ENCODE peak calls at places on chromosomes 5 and 9, in four cellular contexts. P is gastrocnemius medialis, C is transverse colon, Y is body of pancreas. R is an unnamed sample. For H3K4me1 and H3K36me3, the result is how much of the 10 kb centered on the place peaks cover.

GRCh38 chr5:96256795-96257470 is 176.1 kb downstream of the PCSK1 start:
- DNase-seq in C (peak), P (peak), Y (peak), R (no peak)

GRCh38 chr5:155871623-155872022 is 455.3 kb upstream of the SGCD start:
- DNase-seq in C (no peak), P (no peak), Y (no peak), R (no peak)

GRCh38 chr9:137619240-137620090 is 660 bp downstream of the EHMT1 start:
- DNase-seq in P (no peak), C (peak), Y (peak), R (peak)

GRCh38 chr5:53422539-53422938 is 57.9 kb upstream of the FST start:
- DNase-seq in P (no peak), Y (no peak), C (no peak), R (no peak)

GRCh38 chr5:172827843-172828242 is 6.2 kb upstream of the ERGIC1 start:
- DNase-seq in P (no peak), Y (no peak), C (no peak), R (no peak)

GRCh38 chr9:125829743-125830142 is 82.6 kb downstream of the PBX3 start:
- DNase-seq in Y (no peak), C (no peak), P (no peak), R (no peak)

GRCh38 chr9:34072868-34073590 is 24.3 kb upstream of the UBAP2 start:
- DNase-seq in Y (peak), C (peak), P (peak), R (peak)

GRCh38 chr9:123642291-123643278 is 286.6 kb downstream of the CRB2 start:
- DNase-seq in Y (peak), C (peak), P (no peak), R (no peak)

GRCh38 chr9:114503009-114503408 is 2.3 kb downstream of the WHRN start:
- DNase-seq in P (no peak), C (no peak), Y (peak), R (no peak)

GRCh38 chr5:38515648-38516047 is 40.8 kb downstream of the LIFR start:
- DNase-seq in P (no peak), Y (no peak), C (no peak), R (no peak)

GRCh38 chr5:2797981-2798380 is 46.5 kb upstream of the IRX2 start:
- DNase-seq in Y (no peak), C (no peak), P (no peak), R (no peak)

GRCh38 chr5:181217805-181218065 is 5.3 kb upstream of the TRIM41 start:
- DNase-seq in P (no peak), Y (no peak), C (peak), R (peak)

GRCh38 chr5:94540856-94541494 is 77.4 kb downstream of the KIAA0825 start:
- DNase-seq in P (no peak), C (no peak), Y (no peak), R (no peak)

GRCh38 chr5:127909078-127909477 is 174.5 kb upstream of the SLC12A2 start:
- DNase-seq in C (no peak), P (no peak), Y (peak), R (no peak)

GRCh38 chr9:20526500-20527319 is 95.6 kb downstream of the MLLT3 start:
- DNase-seq in P (no peak), C (no peak), Y (no peak), R (no peak)

GRCh38 chr9:131642496-131643083 is 97.3 kb downstream of the PRRT1B start:
- DNase-seq in P (no peak), Y (no peak), C (no peak), R (peak)

GRCh38 chr9:87223397-87224246 is 274.0 kb upstream of the DAPK1 start:
- DNase-seq in C (no peak), Y (no peak), P (peak), R (no peak)

GRCh38 chr9:86676426-86676825 is 270.9 kb downstream of the GAS1 start:
- DNase-seq in Y (no peak), C (no peak), P (no peak), R (no peak)

GRCh38 chr9:98637381-98637780 is 71.4 kb downstream of the GABBR2 start:
- DNase-seq in P (no peak), Y (no peak), C (no peak), R (no peak)

GRCh38 chr9:16060457-16061129 is 507.8 kb downstream of the CCDC171 start:
- DNase-seq in Y (no peak), P (no peak), C (no peak), R (no peak)

GRCh38 chr5:150645070-150645700 is 4.7 kb downstream of the SYNPO start:
- DNase-seq in Y (peak), P (peak), C (no peak), R (no peak)

GRCh38 chr5:34703767-34704324 is 47.7 kb downstream of the RAI14 start:
- DNase-seq in C (no peak), Y (no peak), P (no peak), R (no peak)

GRCh38 chr5:136123236-136123768 is 9.3 kb upstream of the SMAD5 start:
- DNase-seq in C (peak), P (no peak), Y (peak), R (no peak)

GRCh38 chr5:93705896-93706295 is 35.5 kb downstream of the POU5F2 start:
- DNase-seq in C (no peak), Y (no peak), P (no peak), R (no peak)

GRCh38 chr9:130884542-130885421 is 11.8 kb downstream of the QRFP start:
- DNase-seq in Y (no peak), P (no peak), C (no peak), R (peak)

GRCh38 chr9:123191260-123191659 is 77.1 kb downstream of the STRBP start:
- DNase-seq in C (no peak), P (no peak), Y (no peak), R (no peak)

GRCh38 chr5:71533142-71533541 is 54.0 kb upstream of the MCCC2 start:
- DNase-seq in Y (no peak), C (no peak), P (no peak), R (no peak)

GRCh38 chr5:102670224-102670836 is 84.8 kb upstream of the PAM start:
- DNase-seq in Y (no peak), C (no peak), P (no peak), R (peak)

GRCh38 chr5:129094087-129094923 is at the start of gene ISOC1:
- DNase-seq in C (peak), Y (peak), P (peak), R (peak)

GRCh38 chr9:121288874-121289553 is 21.1 kb downstream of the GSN start:
- DNase-seq in C (peak), Y (peak), P (peak), R (peak)

GRCh38 chr5:65163698-65164097 is 318.0 kb downstream of the ADAMTS6 start:
- DNase-seq in C (no peak), Y (no peak), P (no peak), R (no peak)

GRCh38 chr9:2159521-2160417 is 144.6 kb downstream of the SMARCA2 start:
- DNase-seq in Y (no peak), P (no peak), C (no peak), R (no peak)

GRCh38 chr9:2158729-2159128 is 143.6 kb downstream of the SMARCA2 start:
- DNase-seq in P (no peak), Y (no peak), C (no peak), R (no peak)

GRCh38 chr9:2163231-2163885 is 148.2 kb downstream of the SMARCA2 start:
- DNase-seq in C (no peak), P (no peak), Y (no peak), R (no peak)

GRCh38 chr9:2164268-2164667 is 149.1 kb downstream of the SMARCA2 start:
- DNase-seq in P (no peak), C (no peak), Y (no peak), R (no peak)

GRCh38 chr9:2161661-2162060 is 146.5 kb downstream of the SMARCA2 start:
- DNase-seq in Y (no peak), P (no peak), C (no peak), R (no peak)
- H3K4me1 ChIP-seq in Y (under half), P (under half), C (under half), R (under half)

DNA sequence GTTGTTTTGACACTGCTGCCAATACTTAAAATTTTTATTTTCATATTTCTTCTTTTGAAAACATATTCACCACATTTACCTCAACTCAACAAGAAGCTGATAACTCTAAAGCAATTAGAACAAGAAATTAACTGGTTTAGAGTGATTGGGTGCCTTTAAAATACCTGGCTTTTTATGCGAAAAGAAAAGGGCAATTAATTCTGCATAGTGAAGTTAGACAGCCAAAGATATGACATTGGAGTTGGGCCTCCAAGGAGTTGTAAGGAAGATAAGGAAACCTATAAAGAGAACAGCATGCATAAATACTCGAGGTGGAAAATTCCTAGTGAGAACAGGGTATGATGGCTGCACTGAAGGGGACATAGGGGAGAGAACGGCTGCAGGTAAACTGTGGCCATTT is 9.6 kb downstream of the AK6 start:
- DNase-seq in P (no peak), C (no peak), Y (no peak), R (no peak)
- H3K36me3 ChIP-seq in P (under half), C (under half), Y (under half), R (under half)

GRCh38 chr5:139343476-139343875 is 1.8 kb downstream of the PAIP2 start:
- DNase-seq in Y (no peak), C (no peak), P (no peak), R (no peak)
- H3K4me3 ChIP-seq in Y (no peak), C (no peak), P (peak), R (no peak)

DNA sequence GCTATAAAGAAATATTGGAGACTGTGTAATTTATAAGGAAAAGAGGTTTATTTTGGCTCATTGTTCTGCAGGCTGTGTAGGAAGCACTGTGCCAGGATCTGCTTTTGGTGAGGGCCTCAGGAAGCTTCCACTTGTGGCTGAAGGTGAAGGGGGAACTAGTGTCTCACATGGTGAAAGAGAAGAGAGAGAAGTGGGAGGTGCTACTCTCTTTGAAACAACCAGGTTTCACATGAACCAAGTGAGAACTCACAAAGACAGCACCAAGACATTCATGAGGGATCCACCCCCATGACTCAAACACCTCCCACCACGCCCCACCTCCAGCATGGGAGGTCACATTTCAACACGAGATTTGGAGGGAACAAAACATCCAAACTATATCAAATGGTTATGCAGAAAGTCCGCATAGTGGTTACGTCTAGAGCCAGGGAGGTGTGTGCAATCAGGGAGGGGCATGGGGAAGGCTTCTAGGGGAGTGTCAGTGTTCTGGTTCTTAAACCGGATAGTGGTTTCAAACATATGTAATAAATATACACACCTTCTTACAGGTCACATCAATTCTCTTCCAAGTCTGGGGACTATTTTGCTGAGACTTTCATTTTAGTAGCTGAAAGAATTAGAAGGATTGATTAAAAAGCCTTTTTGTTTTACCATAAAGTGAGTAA is 113.0 kb downstream of the TRIO start:
- DNase-seq in P (no peak), Y (no peak), C (no peak), R (no peak)
- H3K4me1 ChIP-seq in P (under half), Y (under half), C (under half), R (under half)

GRCh38 chr5:43420241-43420640 is 8.1 kb upstream of the CCL28 start:
- DNase-seq in P (no peak), C (no peak), Y (no peak), R (no peak)
- H3K36me3 ChIP-seq in P (under half), C (under half), Y (under half), R (under half)

DNA sequence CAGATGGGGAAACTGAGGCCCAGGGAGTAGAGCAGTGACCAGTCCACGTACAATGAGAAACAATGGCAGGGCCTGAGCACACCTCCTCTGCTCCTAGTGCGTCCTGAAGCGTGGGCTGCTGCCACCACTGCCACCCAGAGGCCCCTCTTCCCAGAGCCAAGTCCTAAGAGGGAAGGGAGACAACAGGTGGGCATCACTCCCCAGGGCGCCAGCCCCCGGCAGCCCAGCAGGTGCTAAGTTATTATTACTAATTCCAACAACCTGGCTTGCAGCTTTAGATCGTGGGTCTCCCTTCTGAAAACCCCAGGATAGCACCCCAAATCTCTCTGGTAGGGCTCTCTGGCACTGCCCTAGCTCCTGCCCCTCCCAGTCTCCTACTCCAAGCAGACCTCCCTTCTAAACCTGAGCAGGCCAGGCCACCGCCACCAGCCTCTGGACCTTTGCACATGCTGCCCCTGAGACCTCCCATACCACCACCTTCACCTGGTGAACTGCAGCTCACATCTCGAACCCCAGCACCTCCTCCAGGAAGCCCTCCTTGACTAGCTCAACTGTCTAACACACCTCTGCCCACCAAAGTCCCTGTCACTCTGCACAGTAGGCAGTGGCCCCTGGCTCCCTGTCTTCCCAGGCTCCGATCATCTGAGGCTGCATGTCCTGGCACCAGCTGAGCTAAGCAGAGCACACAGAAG is 65.8 kb downstream of the VAV2 start:
- DNase-seq in P (no peak), C (no peak), Y (no peak), R (no peak)
- H3K4me3 ChIP-seq in P (no peak), C (no peak), Y (no peak), R (no peak)

GRCh38 chr5:132224721-132225120 is 2.9 kb downstream of the P4HA2 start:
- DNase-seq in Y (peak), C (peak), P (no peak), R (no peak)
- H3K4me1 ChIP-seq in Y (half or more), C (under half), P (under half), R (under half)

DNA sequence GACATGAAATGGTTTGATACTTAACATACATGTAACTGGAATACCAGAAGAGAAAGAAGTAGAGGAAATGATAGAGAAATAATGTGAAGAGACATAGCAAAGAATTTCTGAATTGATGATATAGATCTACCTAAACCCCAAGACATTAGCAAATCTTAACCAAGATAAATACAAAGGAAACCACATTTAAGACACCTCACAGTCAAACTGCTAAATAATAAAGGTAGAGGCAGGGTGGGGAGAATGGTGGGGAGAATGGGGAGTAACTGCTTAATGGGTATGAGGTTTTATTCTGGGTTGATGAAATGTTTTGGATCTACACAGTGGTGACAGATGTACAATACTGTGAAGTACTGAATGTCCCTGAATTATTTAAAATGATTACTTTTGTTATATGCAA is 17.5 kb downstream of the CARNMT1 start:
- DNase-seq in Y (no peak), C (no peak), P (no peak), R (no peak)
- H3K36me3 ChIP-seq in Y (under half), C (under half), P (under half), R (under half)

GRCh38 chr5:79070002-79070567 is 518 bp downstream of the BHMT2 start:
- DNase-seq in P (no peak), Y (peak), C (no peak), R (no peak)

GRCh38 chr5:79074641-79075040 is 5.1 kb downstream of the BHMT2 start:
- DNase-seq in C (no peak), P (no peak), Y (no peak), R (no peak)

GRCh38 chr5:79069488-79070001 is at the start of the genes BHMT2 and DMGDH:
- DNase-seq in P (no peak), Y (peak), C (peak), R (peak)
- H3K4me3 ChIP-seq in P (peak), Y (no peak), C (peak), R (no peak)

R was measured in mucosa of descending colon.